ENCODE peak calls at places on chromosomes 6 and 20, in six cellular contexts. I is IMR-90, F is H1, L is mesendoderm, X is mesenchymal stem cell, C is neuronal stem cell. J is an unnamed sample.
A peak's percentile ranks its signal among the peaks of the same experiment; 100 is the strongest.

GRCh38 chr6:117907600-117908245 is 659 bp downstream of the SLC35F1 start:
- DNase-seq in I (no peak), F (peak; percentile 78), L (peak; percentile 54), X (peak; percentile 0), C (peak; percentile 48), J (peak; percentile 70)

GRCh38 chr20:58981564-58982364 is 708 bp downstream of the NELFCD start:
- DNase-seq in I (peak; percentile 6), F (peak; percentile 62), L (peak; percentile 61), X (peak; percentile 33), C (peak; percentile 15), J (no peak)

GRCh38 chr6:120938876-120939231 is 395.4 kb downstream of the TBC1D32 start:
- DNase-seq in I (no peak), F (no peak), L (no peak), X (no peak), C (no peak), J (no peak)

GRCh38 chr20:4709261-4710105 is 12.2 kb upstream of the PRND start:
- DNase-seq in I (no peak), F (no peak), L (no peak), X (no peak), C (no peak), J (no peak)

GRCh38 chr20:1803216-1804128 is 91.7 kb upstream of the SIRPA start:
- DNase-seq in I (peak; percentile 60), F (peak; percentile 79), L (peak; percentile 82), X (peak; percentile 68), C (peak; percentile 76), J (peak; percentile 81)

GRCh38 chr6:41228088-41228487 is at the start of gene TREML4:
- DNase-seq in I (no peak), F (no peak), L (no peak), X (no peak), C (no peak), J (no peak)

GRCh38 chr6:122947355-122947754 is 48.7 kb upstream of the CLVS2 start:
- DNase-seq in I (no peak), F (peak; percentile 47), L (peak; percentile 67), X (peak; percentile 7), C (peak; percentile 11), J (peak; percentile 51)

GRCh38 chr6:84449220-84449619 is 221.8 kb upstream of the CEP162 start:
- DNase-seq in I (no peak), F (no peak), L (no peak), X (peak; percentile 62), C (no peak), J (no peak)

GRCh38 chr6:75934643-75935472 is 137.6 kb downstream of the IMPG1 start:
- DNase-seq in I (peak; percentile 79), F (peak; percentile 71), L (peak; percentile 95), X (peak; percentile 80), C (peak; percentile 87), J (peak; percentile 67)

GRCh38 chr20:15446373-15446772 is 1109.0 kb upstream of the FLRT3 start:
- DNase-seq in I (no peak), F (no peak), L (no peak), X (peak; percentile 5), C (no peak), J (no peak)

GRCh38 chr6:32092760-32093497 is 16.2 kb downstream of the TNXB start:
- DNase-seq in I (peak; percentile 84), F (no peak), L (no peak), X (peak; percentile 91), C (no peak), J (no peak)

GRCh38 chr6:166307082-166307980 is 861 bp downstream of the PRR18 start:
- DNase-seq in I (no peak), F (peak; percentile 84), L (peak; percentile 64), X (peak; percentile 9), C (peak; percentile 47), J (peak; percentile 79)

GRCh38 chr20:5041433-5041832 is 40.1 kb upstream of the SLC23A2 start:
- DNase-seq in I (no peak), F (no peak), L (peak; percentile 35), X (peak; percentile 29), C (no peak), J (peak; percentile 43)

GRCh38 chr6:26234421-26235239 is 130.4 kb upstream of the BTN3A2 start:
- DNase-seq in I (peak; percentile 84), F (peak; percentile 85), L (peak; percentile 96), X (peak; percentile 87), C (no peak), J (peak; percentile 67)

GRCh38 chr6:26232306-26232949 is 132.6 kb upstream of the BTN3A2 start:
- DNase-seq in I (no peak), F (no peak), L (peak; percentile 51), X (no peak), C (no peak), J (no peak)

GRCh38 chr6:26233608-26234420 is 131.2 kb upstream of the BTN3A2 start:
- DNase-seq in I (peak; percentile 63), F (no peak), L (peak; percentile 91), X (peak; percentile 81), C (no peak), J (peak; percentile 64)

GRCh38 chr6:26231006-26231587 is 133.9 kb upstream of the BTN3A2 start:
- DNase-seq in I (no peak), F (no peak), L (no peak), X (no peak), C (no peak), J (no peak)

DNA sequence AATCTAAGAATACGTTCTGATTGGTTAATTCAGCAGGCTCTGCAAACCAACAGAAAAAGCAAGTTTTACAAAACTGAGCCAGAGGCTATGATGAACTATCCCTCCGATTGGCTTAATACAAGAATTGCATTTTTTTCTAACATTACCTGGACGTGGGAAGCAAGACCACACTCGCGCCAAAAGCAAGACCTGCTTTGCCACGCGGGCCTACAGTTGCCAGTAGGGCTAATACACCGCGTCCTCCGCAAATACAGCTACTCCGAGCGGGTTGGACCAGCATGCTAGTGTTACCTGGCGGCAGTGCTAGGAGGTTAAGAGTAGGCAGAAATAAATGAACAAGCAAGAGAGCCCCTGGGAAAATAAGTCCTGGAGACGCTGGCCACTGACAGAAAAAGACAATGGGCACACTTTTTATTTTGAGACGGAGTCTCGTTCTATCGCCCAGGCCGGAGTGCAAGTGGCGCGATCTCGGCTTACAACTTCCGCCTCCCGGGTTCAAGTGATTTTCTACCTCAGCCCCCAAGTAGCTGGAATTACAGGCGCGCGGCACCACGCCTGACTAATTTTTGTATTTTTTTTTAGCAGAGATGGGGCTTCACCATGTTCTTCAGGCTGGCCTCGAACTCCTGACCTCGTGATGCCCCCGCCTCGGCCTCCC is 131.9 kb upstream of the BTN3A2 start:
- DNase-seq in I (peak; percentile 79), F (no peak), L (no peak), X (no peak), C (no peak), J (peak; percentile 62)
- H3K4ac ChIP-seq in I (peak overlapping the region; percentile 30), F (peak overlapping the region; percentile 57), L (peak overlapping the region; percentile 97), X (peak overlapping the region; percentile 91), C (no peak overlapping the region), J (no peak overlapping the region)

GRCh38 chr6:83038246-83038645 is 27.4 kb downstream of the UBE3D start:
- DNase-seq in I (no peak), F (no peak), L (peak; percentile 57), X (no peak), C (no peak), J (no peak)
- H2BK120ac ChIP-seq in I (no peak overlapping the region), F (no peak overlapping the region), L (no peak overlapping the region), X (no peak overlapping the region), C (no peak overlapping the region), J (no peak overlapping the region)

DNA sequence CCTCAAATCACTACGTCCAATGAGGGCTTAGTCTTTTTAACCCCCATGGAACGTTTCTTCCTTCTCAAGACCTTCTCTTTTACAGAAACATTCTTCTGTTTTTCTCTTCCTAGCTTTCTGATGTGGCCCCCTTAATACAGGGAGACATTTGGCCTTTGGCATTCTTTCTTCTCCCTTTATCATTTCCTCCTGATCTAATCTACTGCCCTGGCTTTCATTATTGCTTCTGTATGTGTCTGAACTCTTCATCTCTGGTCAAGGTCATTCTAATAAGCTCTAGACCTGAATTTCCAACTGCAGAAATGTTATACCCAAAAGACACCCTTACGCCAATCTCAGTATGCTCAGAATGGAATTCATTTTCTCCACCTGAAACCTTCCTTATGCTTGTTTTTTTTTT is 18.4 kb upstream of the LAMA4 start:
- DNase-seq in I (no peak), F (no peak), L (no peak), X (no peak), C (no peak), J (no peak)
- H3K4ac ChIP-seq in I (no peak overlapping the region), F (no peak overlapping the region), L (no peak overlapping the region), X (no peak overlapping the region), C (no peak overlapping the region), J (no peak overlapping the region)

GRCh38 chr20:63546686-63547483 is 664 bp downstream of the SRMS start:
- DNase-seq in I (no peak), F (no peak), L (no peak), X (no peak), C (no peak), J (no peak)
- H2BK120ac ChIP-seq in I (no peak overlapping the region), F (no peak overlapping the region), L (no peak overlapping the region), X (no peak overlapping the region), C (no peak overlapping the region), J (no peak overlapping the region)

DNA sequence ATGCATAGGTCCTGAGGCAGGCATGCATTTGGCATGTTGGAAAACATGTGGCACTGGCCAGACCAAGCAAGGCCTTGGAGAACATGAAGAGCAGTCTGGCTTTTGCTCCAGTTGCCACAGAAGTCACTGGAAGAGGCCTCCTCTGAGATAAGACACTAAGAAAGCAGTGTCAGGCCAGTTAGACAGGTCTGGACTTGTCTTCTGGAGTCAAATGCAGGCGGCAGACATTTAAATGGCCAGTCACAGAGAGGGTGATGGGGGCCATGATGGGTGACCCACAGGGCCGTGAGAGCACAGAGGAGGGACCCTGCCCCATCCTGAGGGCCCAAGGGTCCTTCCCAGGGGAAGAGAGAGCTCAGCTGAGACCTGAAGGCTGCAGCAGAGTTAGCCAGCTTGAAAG is 26.7 kb upstream of the ADA start:
- DNase-seq in I (no peak), F (no peak), L (no peak), X (no peak), C (no peak), J (no peak)
- H3K4ac ChIP-seq in I (peak overlapping the region; percentile 79), F (no peak overlapping the region), L (peak overlapping the region; percentile 82), X (peak overlapping the region; percentile 4), C (no peak overlapping the region), J (no peak overlapping the region)

J was measured in H9.